ENCODE peak calls at places on chromosomes 5 and 9, in seven cellular contexts. A is HepG2, V is SK-N-SH, X is hepatocyte, F is HCT116, M is H9, U is mesendoderm. J is an unnamed sample.

GRCh38 chr5:158387499-158387898 is 528.6 kb upstream of the CLINT1 start:
- DNase-seq in F (no peak), U (no peak), M (no peak), X (peak; percentile 25), A (no peak), V (peak; percentile 19), J (no peak)

GRCh38 chr5:5523066-5523505 is 100.6 kb downstream of the ICE1 start:
- DNase-seq in M (no peak), U (peak; percentile 16), A (peak; percentile 24), X (no peak), V (no peak), F (peak; percentile 6), J (no peak)

GRCh38 chr5:105952875-105953274 is 1717.9 kb downstream of the EFNA5 start:
- DNase-seq in U (no peak), A (no peak), X (no peak), M (no peak), F (no peak), V (peak; percentile 3), J (no peak)

GRCh38 chr9:129222691-129223218 is 44.7 kb upstream of the IER5L start:
- DNase-seq in F (no peak), M (no peak), A (no peak), V (no peak), U (no peak), X (no peak), J (no peak)

GRCh38 chr9:91913096-91913495 is 36.9 kb downstream of the ROR2 start:
- DNase-seq in U (no peak), A (no peak), V (no peak), M (no peak), X (no peak), F (no peak), J (no peak)

GRCh38 chr9:36029765-36030528 is 6.8 kb upstream of the RECK start:
- DNase-seq in M (no peak), F (no peak), V (no peak), U (no peak), A (no peak), X (peak; percentile 35), J (peak; percentile 96)

GRCh38 chr9:122020398-122020797 is 72.7 kb downstream of the TTLL11 start:
- DNase-seq in F (no peak), X (no peak), V (no peak), A (no peak), M (no peak), U (no peak), J (peak; percentile 23)

GRCh38 chr9:100324594-100325200 is 28.0 kb downstream of the TEX10 start:
- DNase-seq in U (peak; percentile 49), F (peak; percentile 27), X (peak; percentile 55), V (peak; percentile 12), M (no peak), A (peak; percentile 9), J (peak; percentile 46)

GRCh38 chr5:40198736-40199135 is 481.0 kb upstream of the PTGER4 start:
- DNase-seq in M (no peak), F (no peak), X (no peak), V (no peak), A (no peak), U (no peak), J (peak; percentile 23)

GRCh38 chr5:158563774-158564390 is 535.8 kb downstream of the EBF1 start:
- DNase-seq in A (no peak), X (no peak), V (no peak), M (no peak), U (no peak), F (no peak), J (no peak)

GRCh38 chr9:116368680-116369079 is 215.1 kb downstream of the PAPPA start:
- DNase-seq in A (no peak), F (no peak), X (no peak), M (no peak), U (no peak), V (no peak), J (no peak)

GRCh38 chr5:177382423-177383029 is 1.7 kb upstream of the SLC34A1 start:
- DNase-seq in U (peak; percentile 59), F (no peak), M (peak; percentile 72), V (peak; percentile 56), A (no peak), X (peak; percentile 40), J (no peak)

GRCh38 chr5:34598177-34598794 is 57.8 kb upstream of the RAI14 start:
- DNase-seq in V (no peak), F (peak; percentile 35), U (no peak), A (no peak), X (peak; percentile 60), M (no peak), J (peak; percentile 96)

GRCh38 chr5:7087719-7088297 is 308.1 kb upstream of the ADCY2 start:
- DNase-seq in M (peak; percentile 67), V (no peak), U (no peak), X (no peak), A (no peak), F (no peak), J (no peak)

DNA sequence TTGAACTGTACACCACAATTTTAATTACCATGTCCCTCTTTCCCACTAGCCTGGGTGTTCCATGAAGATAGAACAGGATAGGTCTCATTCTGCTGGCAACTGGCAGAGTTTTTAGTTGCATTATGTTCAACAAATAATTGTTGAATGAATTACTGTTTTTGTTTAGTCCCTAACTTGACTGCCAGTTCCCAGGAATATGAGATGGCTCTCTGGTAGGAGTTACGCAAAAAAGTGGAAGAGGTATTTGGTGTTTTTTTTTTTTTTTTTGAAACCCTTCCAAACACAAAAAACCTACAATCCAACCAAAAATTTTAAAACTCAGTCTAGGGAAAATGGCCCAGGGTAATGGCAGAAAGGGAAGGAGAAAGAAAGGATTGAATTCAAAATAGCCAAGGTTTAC is 153.6 kb downstream of the GNAQ start:
- DNase-seq in M (no peak), A (no peak), F (no peak), X (no peak), U (no peak), V (no peak), J (no peak)
- H3K79me2 ChIP-seq in M (no peaks in the 10 kb centered on the region), A (no peaks in the 10 kb centered on the region), F (no peaks in the 10 kb centered on the region), X (peaks cover 59% of the 10 kb centered on the region), U (peaks cover 6% of the 10 kb centered on the region), V (peaks cover 64% of the 10 kb centered on the region), J (peaks cover 26% of the 10 kb centered on the region)

DNA sequence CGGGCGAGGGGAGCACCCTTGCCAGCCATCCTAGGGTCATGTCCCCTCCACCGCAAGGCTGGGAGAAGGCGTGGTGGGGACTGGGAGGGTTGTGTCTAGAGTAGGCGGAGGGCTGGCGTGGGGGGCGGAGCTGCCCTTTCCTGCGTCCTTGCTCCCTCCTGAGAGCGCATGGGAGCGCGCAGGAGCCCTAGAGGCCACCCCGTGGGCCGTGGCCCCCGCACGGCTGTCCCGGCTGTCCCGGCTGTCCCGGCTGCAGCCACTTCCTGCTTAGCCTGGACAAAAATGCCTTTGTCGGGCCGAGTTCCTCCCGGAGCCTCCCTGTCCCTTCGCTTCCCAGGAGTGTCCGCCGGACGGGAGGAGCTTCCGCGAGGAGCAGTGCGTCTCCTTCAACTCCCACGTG is 4.9 kb downstream of the ADAMTSL2 start:
- DNase-seq in M (no peak), X (no peak), F (no peak), U (peak; percentile 43), V (no peak), A (no peak), J (no peak)
- H3K79me2 ChIP-seq in M (no peaks in the 10 kb centered on the region), X (no peaks in the 10 kb centered on the region), F (no peaks in the 10 kb centered on the region), U (no peaks in the 10 kb centered on the region), V (no peaks in the 10 kb centered on the region), A (no peaks in the 10 kb centered on the region), J (no peaks in the 10 kb centered on the region)

DNA sequence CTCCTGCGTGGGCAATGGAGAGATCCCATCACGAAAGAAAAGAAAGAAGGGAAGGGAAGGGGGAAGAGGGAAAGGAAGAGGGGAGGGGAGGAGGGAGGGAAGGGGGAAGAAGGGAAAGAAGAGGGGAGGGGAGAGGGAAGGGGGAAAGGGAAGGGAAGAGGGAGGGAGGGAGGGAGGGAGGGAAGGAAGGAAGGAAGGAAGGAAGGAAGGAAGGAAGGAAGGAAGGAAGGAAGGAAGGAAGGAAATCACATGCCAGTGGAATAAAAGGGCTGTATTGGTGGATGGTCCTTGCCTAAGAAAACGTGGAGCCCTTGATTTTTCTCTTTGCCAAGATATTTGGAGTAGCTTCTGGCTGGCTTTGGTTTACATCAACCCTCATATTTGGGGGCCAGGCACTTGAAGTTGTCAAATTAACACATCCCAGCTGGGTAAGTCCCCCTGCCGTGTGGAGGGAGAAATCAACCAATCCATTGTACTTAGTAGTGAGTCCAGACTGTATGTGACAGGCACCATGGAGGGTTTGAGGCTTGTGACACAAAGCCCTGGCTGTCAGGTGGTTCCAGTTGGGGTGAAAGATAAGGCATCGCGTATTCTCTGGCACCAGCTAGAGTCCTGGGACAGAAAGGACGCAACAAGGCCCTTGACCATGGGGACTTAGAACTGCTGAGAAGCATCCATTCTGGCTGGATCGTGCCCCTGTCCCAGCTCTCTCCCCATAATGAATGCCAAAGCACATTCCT is 23.7 kb downstream of the IDNK start:
- DNase-seq in U (peak; percentile 69), X (no peak), M (no peak), F (no peak), V (no peak), A (no peak), J (no peak)
- H3K79me2 ChIP-seq in U (no peaks in the 10 kb centered on the region), X (no peaks in the 10 kb centered on the region), M (no peaks in the 10 kb centered on the region), F (no peaks in the 10 kb centered on the region), V (no peaks in the 10 kb centered on the region), A (no peaks in the 10 kb centered on the region), J (no peaks in the 10 kb centered on the region)

DNA sequence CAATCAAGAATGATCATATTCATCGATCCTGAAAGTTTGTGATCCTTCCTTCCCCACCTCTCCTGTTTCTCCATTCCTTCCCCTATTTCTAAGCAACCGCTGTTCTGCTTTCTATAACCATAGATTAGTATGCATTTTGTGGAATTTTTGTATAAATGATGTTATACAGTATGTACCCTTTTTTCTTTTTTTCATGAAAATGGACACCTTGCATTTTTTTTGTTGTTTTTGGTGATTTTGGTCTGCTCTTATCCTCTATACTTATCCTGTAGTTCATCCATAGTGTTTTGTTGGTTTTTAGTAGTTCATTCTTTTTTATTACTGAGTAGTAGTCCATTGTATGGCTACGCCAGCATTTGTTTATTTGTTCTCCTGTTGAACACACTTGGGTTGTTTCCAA is 46.1 kb downstream of the SCGB3A1 start:
- DNase-seq in U (no peak), M (no peak), A (no peak), V (no peak), F (no peak), X (no peak), J (no peak)
- H3K79me2 ChIP-seq in U (peaks cover 25% of the 10 kb centered on the region), M (peaks cover 11% of the 10 kb centered on the region), A (peaks cover 18% of the 10 kb centered on the region), V (peaks cover 90% of the 10 kb centered on the region), F (peaks cover 77% of the 10 kb centered on the region), X (peaks cover 92% of the 10 kb centered on the region), J (peaks cover 78% of the 10 kb centered on the region)

DNA sequence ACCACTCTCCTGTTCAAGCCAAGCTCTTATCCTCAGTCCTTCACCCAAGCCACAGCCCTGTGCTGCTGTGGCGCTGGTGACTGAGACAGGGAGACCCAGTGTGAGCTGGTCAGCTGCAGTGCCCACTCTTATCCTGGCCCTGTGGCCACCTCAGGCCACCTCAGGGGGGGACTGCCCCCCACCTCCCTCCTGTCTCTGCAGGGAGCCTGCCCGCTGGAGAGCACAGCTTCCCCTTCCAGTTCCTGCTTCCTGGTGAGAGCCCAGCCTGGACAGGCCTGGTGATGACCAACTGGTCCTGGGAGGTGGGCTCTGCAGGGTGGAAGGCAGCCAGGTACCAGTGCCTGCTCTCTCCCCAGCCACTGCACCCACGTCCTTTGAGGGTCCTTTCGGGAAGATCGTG is 5.5 kb upstream of the EHMT1 start:
- DNase-seq in F (no peak), A (no peak), X (no peak), M (no peak), V (no peak), U (no peak), J (no peak)
- H3K79me2 ChIP-seq in F (peaks cover 53% of the 10 kb centered on the region), A (peaks cover 28% of the 10 kb centered on the region), X (peaks cover 76% of the 10 kb centered on the region), M (peaks cover 6% of the 10 kb centered on the region), V (peaks cover 67% of the 10 kb centered on the region), U (peaks cover 15% of the 10 kb centered on the region), J (peaks cover 31% of the 10 kb centered on the region)

J was measured in astrocyte.